ENCODE peak calls at places on chromosome X, in five cellular contexts. M, L, N, Y and V are unnamed samples.

GRCh38 chrX:65821721-65822496 is 154.5 kb downstream of the MSN start:
- DNase-seq in Y (no peak), L (no peak), N (no peak), M (no peak), V (no peak)

GRCh38 chrX:10174810-10175209 is 18.0 kb downstream of the CLCN4 start:
- DNase-seq in M (no peak), L (no peak), Y (no peak), N (no peak), V (no peak)

GRCh38 chrX:110201799-110202198 is 116.1 kb downstream of the AMMECR1 start:
- DNase-seq in N (no peak), M (no peak), L (no peak), Y (no peak), V (no peak)

GRCh38 chrX:66022742-66023725 is 16.8 kb downstream of the VSIG4 start:
- DNase-seq in Y (no peak), M (no peak), N (no peak), L (no peak), V (peak)

GRCh38 chrX:103999234-103999633 is 14.3 kb downstream of the H2BW1 start:
- DNase-seq in L (no peak), M (no peak), Y (no peak), N (no peak), V (no peak)

GRCh38 chrX:128699716-128700285 is 647.6 kb upstream of the ACTRT1 start:
- DNase-seq in M (no peak), L (no peak), N (no peak), Y (no peak), V (no peak)

GRCh38 chrX:103464071-103464773 is 55.1 kb downstream of the RAB40A start:
- DNase-seq in N (peak), M (peak), L (no peak), Y (no peak), V (no peak)

GRCh38 chrX:100829730-100830129 is 9.5 kb downstream of the CSTF2 start:
- DNase-seq in L (no peak), Y (peak), M (no peak), N (no peak), V (no peak)

GRCh38 chrX:125198546-125198945 is 121.1 kb upstream of the TEX13C start:
- DNase-seq in L (no peak), M (no peak), N (no peak), Y (no peak), V (no peak)

GRCh38 chrX:152941328-152942111 is 43.7 kb downstream of the ZNF185 start:
- DNase-seq in L (peak), M (peak), N (peak), Y (peak), V (peak)

GRCh38 chrX:63350551-63350950 is 581 bp downstream of the SPIN4 start:
- DNase-seq in M (peak), L (no peak), N (peak), Y (peak), V (no peak)

DNA sequence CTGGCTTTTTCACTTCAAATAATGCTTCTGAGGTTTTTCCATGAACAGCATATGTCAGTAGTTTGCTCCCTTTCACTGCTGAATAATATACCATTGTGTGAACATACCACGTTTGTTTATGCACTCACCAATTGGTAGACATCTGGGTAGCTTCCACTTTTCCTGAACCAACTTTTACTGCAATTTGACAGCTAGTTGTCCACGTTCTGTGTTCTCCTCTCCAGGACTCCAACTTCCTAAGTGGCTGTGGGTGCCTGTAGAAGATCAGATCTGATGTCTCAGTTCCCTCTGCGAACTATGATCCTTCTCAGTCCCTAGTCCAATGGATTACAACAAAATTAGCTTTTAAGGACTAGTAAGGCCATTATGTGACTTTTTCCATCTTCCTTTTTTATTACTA is 64.7 kb upstream of the PTCHD1 start:
- DNase-seq in M (no peak), N (no peak), L (no peak), Y (no peak), V (no peak)
- TF ChIP-seq SUZ12 in M (no peak), N (no peak), L (no peak), Y (no peak), V (no peak)

GRCh38 chrX:38138900-38139299 is 81.8 kb downstream of the SRPX start:
- DNase-seq in L (no peak), Y (no peak), M (no peak), N (no peak), V (no peak)
- TF ChIP-seq SUZ12 in L (no peak), Y (no peak), M (no peak), N (no peak), V (no peak)

DNA sequence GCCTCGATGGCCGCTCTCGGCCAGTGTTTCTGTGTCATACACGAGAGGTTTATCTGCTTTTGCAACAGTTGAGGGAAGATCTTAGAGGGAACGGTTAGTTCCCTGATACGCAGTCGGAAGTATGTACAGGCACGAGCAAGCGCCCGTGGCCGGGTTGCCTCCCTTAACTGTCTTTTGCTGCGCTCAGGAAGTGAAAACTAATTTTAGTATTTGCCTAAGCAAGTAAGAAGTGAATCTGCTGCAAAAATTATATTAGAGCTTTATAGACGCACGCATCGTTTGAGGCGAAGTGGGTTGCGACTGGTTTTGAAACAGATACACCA is 695 bp downstream of the MTM1 start:
- DNase-seq in Y (no peak), N (no peak), L (no peak), M (no peak), V (no peak)
- TF ChIP-seq SUZ12 in Y (no peak), N (no peak), L (no peak), M (no peak), V (no peak)

GRCh38 chrX:40083979-40084359 is 13.8 kb downstream of the BCOR start:
- DNase-seq in Y (no peak), L (no peak), M (no peak), N (no peak), V (no peak)

GRCh38 chrX:40081679-40082068 is 16.1 kb downstream of the BCOR start:
- DNase-seq in Y (no peak), L (no peak), M (no peak), N (no peak), V (no peak)

GRCh38 chrX:40082447-40083119 is 15.2 kb downstream of the BCOR start:
- DNase-seq in Y (no peak), L (no peak), N (peak), M (no peak), V (no peak)

GRCh38 chrX:40084471-40084870 is 13.3 kb downstream of the BCOR start:
- DNase-seq in Y (no peak), N (no peak), L (no peak), M (no peak), V (no peak)

GRCh38 chrX:40083120-40083978 is 14.4 kb downstream of the BCOR start:
- DNase-seq in L (peak), Y (no peak), N (no peak), M (no peak), V (no peak)
- TF ChIP-seq SUZ12 in L (no peak), Y (no peak), N (no peak), M (no peak), V (no peak)

GRCh38 chrX:74179499-74179898 is 124.5 kb upstream of the ZCCHC13 start:
- DNase-seq in L (no peak), Y (no peak), N (no peak), M (peak), V (no peak)
- TF ChIP-seq SUZ12 in L (no peak), Y (no peak), N (no peak), M (no peak), V (no peak)